ENCODE peak calls at places on chromosomes 5 and 9, in six cellular contexts. Q is spleen, D is transverse colon, C is H1, P is GM23338, R is HL-60. J is an unnamed sample.

GRCh38 chr5:5304361-5305035 is 118.0 kb upstream of the ICE1 start:
- DNase-seq in Q (no peak), D (no peak), C (no peak), P (peak), R (no peak), J (no peak)

GRCh38 chr9:3760031-3760430 is 234.2 kb upstream of the RFX3 start:
- DNase-seq in Q (no peak), D (no peak), C (no peak), P (peak), R (no peak), J (no peak)

GRCh38 chr5:116573279-116573616 is 1.4 kb downstream of the SEMA6A start:
- DNase-seq in Q (peak), D (peak), C (no peak), P (no peak), R (no peak), J (peak)

GRCh38 chr5:55570026-55570425 is 35.3 kb upstream of the PLPP1 start:
- DNase-seq in Q (no peak), D (no peak), C (no peak), P (peak), R (no peak), J (peak)

GRCh38 chr5:40972434-40972833 is 63.1 kb downstream of the C7 start:
- DNase-seq in Q (no peak), D (no peak), C (no peak), P (no peak), R (no peak), J (no peak)

GRCh38 chr5:4208996-4209395 is 613.4 kb downstream of the IRX1 start:
- DNase-seq in Q (no peak), D (no peak), C (no peak), P (no peak), R (no peak), J (no peak)

GRCh38 chr5:116153687-116154174 is 68.9 kb downstream of the COMMD10 start:
- DNase-seq in Q (peak), D (no peak), C (no peak), P (no peak), R (no peak), J (no peak)

GRCh38 chr9:81538929-81539716 is 150.2 kb downstream of the TLE1 start:
- DNase-seq in Q (no peak), D (no peak), C (no peak), P (no peak), R (no peak), J (no peak)

GRCh38 chr5:180908400-180908799 is 9.4 kb downstream of the BTNL8 start:
- DNase-seq in Q (no peak), D (no peak), C (no peak), P (no peak), R (no peak), J (no peak)

GRCh38 chr9:93648181-93648580 is 71.8 kb downstream of the PHF2 start:
- DNase-seq in Q (no peak), D (peak), C (no peak), P (no peak), R (no peak), J (no peak)

GRCh38 chr9:2493106-2493505 is 128.5 kb upstream of the VLDLR start:
- DNase-seq in Q (no peak), D (no peak), C (no peak), P (no peak), R (peak), J (no peak)

GRCh38 chr5:38379360-38379827 is 121.0 kb downstream of the EGFLAM start:
- DNase-seq in Q (no peak), D (no peak), C (peak), P (peak), R (no peak), J (no peak)

GRCh38 chr9:6218099-6218502 is 2.5 kb downstream of the IL33 start:
- DNase-seq in Q (no peak), D (no peak), C (no peak), P (peak), R (no peak), J (no peak)

GRCh38 chr9:88809371-88809770 is 181.9 kb upstream of the S1PR3 start:
- DNase-seq in Q (no peak), D (no peak), C (no peak), P (no peak), R (no peak), J (no peak)

GRCh38 chr5:78527054-78527884 is 121.3 kb downstream of the LHFPL2 start:
- DNase-seq in Q (no peak), D (peak), C (no peak), P (peak), R (no peak), J (peak)

GRCh38 chr9:127905788-127906191 is 6.4 kb upstream of the ST6GALNAC6 start:
- DNase-seq in Q (peak), D (peak), C (no peak), P (no peak), R (no peak), J (no peak)

GRCh38 chr5:15995206-15996052 is 184.2 kb downstream of the MARCHF11 start:
- DNase-seq in Q (no peak), D (no peak), C (no peak), P (peak), R (no peak), J (no peak)

GRCh38 chr5:33937700-33938506 is 1.7 kb downstream of the RXFP3 start:
- DNase-seq in Q (no peak), D (no peak), C (no peak), P (peak), R (no peak), J (no peak)

GRCh38 chr5:34022131-34022705 is 14.4 kb upstream of the AMACR start:
- DNase-seq in Q (no peak), D (no peak), C (no peak), P (no peak), R (no peak), J (no peak)

GRCh38 chr5:28808967-28809810 is 1770.8 kb upstream of the CDH9 start:
- DNase-seq in Q (peak), D (no peak), C (no peak), P (no peak), R (no peak), J (no peak)

GRCh38 chr5:44807269-44807668 is 1.5 kb upstream of the MRPS30 start:
- DNase-seq in Q (no peak), D (no peak), C (no peak), P (no peak), R (no peak), J (no peak)

GRCh38 chr9:95103385-95104087 is 214.0 kb downstream of the FANCC start:
- DNase-seq in Q (no peak), D (no peak), C (no peak), P (peak), R (no peak), J (no peak)

GRCh38 chr5:31990296-31990695 is 183.8 kb downstream of the GOLPH3 start:
- DNase-seq in Q (no peak), D (no peak), C (no peak), P (no peak), R (no peak), J (no peak)

GRCh38 chr9:126604706-126605105 is 9.0 kb upstream of the LMX1B start:
- DNase-seq in Q (no peak), D (no peak), C (no peak), P (no peak), R (no peak), J (no peak)

GRCh38 chr9:126604059-126604685 is 9.6 kb upstream of the LMX1B start:
- DNase-seq in Q (no peak), D (no peak), C (no peak), P (no peak), R (no peak), J (no peak)

GRCh38 chr9:126595982-126596381 is 17.7 kb upstream of the LMX1B start:
- DNase-seq in Q (no peak), D (no peak), C (no peak), P (no peak), R (no peak), J (no peak)

GRCh38 chr9:126599047-126599650 is 14.6 kb upstream of the LMX1B start:
- DNase-seq in Q (peak), D (no peak), C (no peak), P (peak), R (no peak), J (no peak)
- TF ChIP-seq CTCF in Q (no peak), D (no peak), C (peak), P (peak), R (no peak), J (no peak)

DNA sequence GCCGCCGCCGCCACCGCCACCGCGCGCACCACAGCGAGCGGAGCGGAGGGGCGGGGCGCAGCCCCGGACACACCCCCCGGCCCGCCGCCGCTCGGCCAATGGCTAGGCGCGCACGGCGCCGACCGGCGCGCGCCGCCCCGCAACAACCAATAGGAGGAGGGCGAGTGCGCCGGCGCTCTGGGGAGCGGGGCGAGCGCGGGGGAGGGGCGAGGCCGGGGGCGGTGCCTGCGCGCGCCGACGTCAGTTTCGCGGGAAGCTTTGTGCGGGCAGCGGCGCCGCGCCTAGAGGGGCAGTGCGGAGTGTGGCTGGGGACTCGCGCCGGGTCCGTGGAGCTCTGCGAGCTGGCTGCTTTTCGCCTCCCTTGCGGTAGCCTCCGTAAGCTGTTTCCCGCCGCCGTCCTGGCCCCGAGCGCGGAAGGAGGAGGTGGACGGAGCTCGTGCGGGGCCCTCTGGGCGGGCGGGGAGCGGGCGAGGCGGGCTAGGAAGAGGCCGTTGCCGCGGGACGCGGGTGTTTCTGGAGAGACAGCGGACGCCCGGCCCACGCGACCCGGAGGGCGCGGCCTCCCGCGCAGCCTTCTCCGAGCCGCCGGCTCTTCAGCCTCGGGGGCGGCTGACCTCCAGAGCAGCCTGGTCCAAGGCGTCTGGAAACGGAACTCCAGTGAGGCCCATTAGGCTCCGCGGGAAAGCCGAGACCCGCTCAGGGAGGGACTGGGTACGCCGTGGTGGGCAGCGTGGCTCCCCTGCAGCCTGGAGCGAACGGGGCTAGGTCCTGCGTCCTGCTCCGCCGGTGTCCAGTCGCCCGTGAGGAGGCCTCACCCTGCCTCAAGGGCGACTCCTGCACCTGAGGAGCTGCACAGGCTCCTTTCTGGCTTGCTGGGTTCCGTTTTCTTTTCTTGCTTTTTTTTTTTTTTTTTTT is at the start of gene ZMYND19:
- DNase-seq in Q (peak), D (peak), C (no peak), P (peak), R (peak), J (peak)
- TF ChIP-seq POLR2AphosphoS5 in Q (peak), D (peak), C (peak), P (peak), R (peak), J (no peak)

DNA sequence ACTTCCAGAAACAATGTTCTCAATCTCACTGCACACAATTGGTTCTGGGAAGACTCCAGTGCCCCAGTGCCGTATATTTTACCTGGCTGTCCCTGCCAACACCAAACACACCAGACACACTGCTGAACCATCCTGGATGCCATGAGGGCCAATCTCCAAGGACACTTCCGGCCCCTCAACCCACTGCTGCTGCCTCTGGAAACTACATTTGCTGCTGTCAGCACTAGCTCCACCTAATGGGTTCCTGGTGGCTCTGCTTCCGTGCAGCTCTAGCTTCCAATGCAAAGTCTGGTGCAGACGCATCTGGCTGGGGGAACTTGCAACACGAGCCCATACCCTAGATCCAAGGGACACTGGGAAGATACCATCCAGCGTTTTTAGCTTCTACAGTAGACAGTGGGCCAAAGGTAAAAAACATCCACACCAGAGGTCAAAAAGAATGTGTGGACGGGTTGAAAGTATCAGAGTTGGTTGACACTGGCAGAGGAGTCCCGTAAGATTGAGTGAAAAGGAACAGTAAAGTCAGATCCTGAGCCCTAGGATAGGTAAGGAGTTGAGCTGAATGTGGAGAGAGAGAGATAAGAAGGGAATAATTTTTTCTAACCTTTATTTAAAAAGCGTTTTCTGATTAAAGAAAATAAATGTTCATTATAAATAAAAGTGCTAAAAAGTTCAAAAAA is 99.7 kb upstream of the KIF2A start:
- DNase-seq in Q (no peak), D (no peak), C (peak), P (peak), R (peak), J (no peak)
- TF ChIP-seq CTCF in Q (no peak), D (no peak), C (peak), P (peak), R (no peak), J (no peak)

DNA sequence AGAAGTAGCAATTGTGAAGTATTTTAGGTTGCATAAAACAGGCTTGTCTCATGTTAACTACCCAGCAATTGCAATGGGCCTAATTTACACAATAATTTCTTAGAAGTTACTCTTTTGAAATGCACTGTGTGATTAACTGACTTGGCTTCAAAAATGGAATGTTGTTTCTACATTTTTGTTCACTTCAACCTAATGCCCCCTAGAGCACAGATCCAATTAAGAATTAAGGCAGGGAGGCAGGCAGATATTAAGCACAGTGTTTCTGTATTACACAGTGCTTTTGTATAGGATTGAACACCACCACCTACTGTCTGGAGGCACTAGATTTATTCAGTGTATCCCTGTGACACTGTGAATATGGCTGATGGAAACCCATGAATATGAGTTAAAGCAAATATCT is 302.1 kb downstream of the FBXL17 start:
- DNase-seq in Q (no peak), D (no peak), C (no peak), P (no peak), R (no peak), J (no peak)
- TF ChIP-seq POLR2AphosphoS5 in Q (no peak), D (no peak), C (no peak), P (no peak), R (no peak), J (no peak)

GRCh38 chr9:108271646-108272349 is 584.0 kb downstream of the ACTL7B start:
- DNase-seq in Q (no peak), D (peak), C (no peak), P (peak), R (no peak), J (peak)

GRCh38 chr9:108273988-108274387 is 581.8 kb downstream of the ACTL7B start:
- DNase-seq in Q (no peak), D (no peak), C (no peak), P (no peak), R (no peak), J (no peak)

GRCh38 chr9:108270041-108270440 is 585.7 kb downstream of the ACTL7B start:
- DNase-seq in Q (no peak), D (no peak), C (no peak), P (no peak), R (no peak), J (no peak)

GRCh38 chr9:108271236-108271635 is 584.5 kb downstream of the ACTL7B start:
- DNase-seq in Q (no peak), D (no peak), C (no peak), P (peak), R (no peak), J (no peak)

GRCh38 chr9:108272350-108272899 is 583.4 kb downstream of the ACTL7B start:
- DNase-seq in Q (no peak), D (peak), C (no peak), P (peak), R (peak), J (peak)
- TF ChIP-seq CTCF in Q (peak), D (peak), C (peak), P (peak), R (peak), J (peak)

DNA sequence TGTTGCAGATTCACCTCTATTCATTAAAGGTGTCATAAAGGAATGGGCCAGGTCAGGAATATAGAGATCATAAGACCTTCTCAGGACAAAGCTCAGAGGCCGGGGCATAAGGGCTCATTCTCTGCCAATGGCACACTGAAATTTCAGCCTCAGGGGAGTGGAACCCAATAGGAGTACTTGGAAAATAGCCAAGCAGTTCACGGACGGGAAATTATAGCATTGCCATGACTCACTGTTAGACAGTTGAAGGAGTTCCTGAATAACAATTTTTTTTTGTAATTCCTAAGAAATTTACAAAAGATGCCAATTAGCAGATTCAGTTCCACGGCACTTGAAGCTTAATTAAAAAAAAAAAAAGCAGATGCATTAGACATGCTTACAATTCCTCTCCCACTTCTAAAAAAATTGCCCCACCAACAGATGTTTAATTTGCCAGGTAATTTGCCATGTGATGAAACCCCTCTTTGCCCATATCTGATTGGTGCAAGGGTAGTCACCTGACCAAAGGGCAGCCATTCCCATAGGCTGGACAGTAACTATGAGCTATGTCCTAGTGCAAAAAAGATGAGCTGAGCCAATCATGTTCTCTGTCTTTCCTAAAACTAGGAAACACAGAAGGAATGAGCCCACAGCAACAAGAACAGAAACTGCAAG is 58.6 kb downstream of the PTCD2 start:
- DNase-seq in Q (no peak), D (no peak), C (no peak), P (no peak), R (no peak), J (no peak)
- TF ChIP-seq POLR2AphosphoS5 in Q (no peak), D (no peak), C (no peak), P (no peak), R (no peak), J (peak)

J was measured in breast epithelium.